ENCODE peak calls at places on chromosomes 1 and 21, in eight cellular contexts. One of them, this sample, is unnamed.
A peak's percentile ranks its signal among the peaks of the same experiment; 100 is the strongest.

GRCh38 chr1:147879911-147880310 is 22.7 kb upstream of the GJA8 start:
- DNase-seq in right lobe of liver: no peak
- DNase-seq in lower lobe of right lung: no peak
- DNase-seq in mucosa of descending colon: no peak
- DNase-seq in CD8-positive, alpha-beta memory T cell: no peak
- DNase-seq in fibroblast of lung: no peak
- DNase-seq in prostate gland: no peak
- DNase-seq in IMR-90: no peak
- DNase-seq in this sample: no peak

GRCh38 chr1:41616563-41616962 is 132.1 kb upstream of the EDN2 start:
- DNase-seq in right lobe of liver: no peak
- DNase-seq in lower lobe of right lung: no peak
- DNase-seq in mucosa of descending colon: no peak
- DNase-seq in CD8-positive, alpha-beta memory T cell: no peak
- DNase-seq in fibroblast of lung: no peak
- DNase-seq in prostate gland: no peak
- DNase-seq in IMR-90: no peak
- DNase-seq in this sample: no peak

GRCh38 chr1:118147542-118147941 is 37.5 kb downstream of the SPAG17 start:
- DNase-seq in right lobe of liver: no peak
- DNase-seq in lower lobe of right lung: no peak
- DNase-seq in mucosa of descending colon: no peak
- DNase-seq in CD8-positive, alpha-beta memory T cell: no peak
- DNase-seq in fibroblast of lung: peak; percentile 90
- DNase-seq in prostate gland: no peak
- DNase-seq in IMR-90: peak; percentile 85
- DNase-seq in this sample: no peak

GRCh38 chr1:210830034-210831028 is 303.6 kb downstream of the KCNH1 start:
- DNase-seq in right lobe of liver: no peak
- DNase-seq in lower lobe of right lung: no peak
- DNase-seq in mucosa of descending colon: no peak
- DNase-seq in CD8-positive, alpha-beta memory T cell: no peak
- DNase-seq in fibroblast of lung: no peak
- DNase-seq in prostate gland: no peak
- DNase-seq in IMR-90: no peak
- DNase-seq in this sample: no peak

GRCh38 chr1:182556279-182556678 is 32.8 kb downstream of the RNASEL start:
- DNase-seq in right lobe of liver: no peak
- DNase-seq in lower lobe of right lung: no peak
- DNase-seq in mucosa of descending colon: no peak
- DNase-seq in CD8-positive, alpha-beta memory T cell: no peak
- DNase-seq in fibroblast of lung: no peak
- DNase-seq in prostate gland: no peak
- DNase-seq in IMR-90: no peak
- DNase-seq in this sample: no peak

GRCh38 chr1:12630946-12631540 is 12.8 kb upstream of the AADACL4 start:
- DNase-seq in right lobe of liver: no peak
- DNase-seq in lower lobe of right lung: no peak
- DNase-seq in mucosa of descending colon: no peak
- DNase-seq in CD8-positive, alpha-beta memory T cell: no peak
- DNase-seq in fibroblast of lung: no peak
- DNase-seq in prostate gland: no peak
- DNase-seq in IMR-90: no peak
- DNase-seq in this sample: no peak

GRCh38 chr1:176691251-176692228 is 228.6 kb downstream of the PAPPA2 start:
- DNase-seq in right lobe of liver: no peak
- DNase-seq in lower lobe of right lung: no peak
- DNase-seq in mucosa of descending colon: no peak
- DNase-seq in CD8-positive, alpha-beta memory T cell: no peak
- DNase-seq in fibroblast of lung: peak; percentile 55
- DNase-seq in prostate gland: peak; percentile 42
- DNase-seq in IMR-90: peak; percentile 43
- DNase-seq in this sample: peak; percentile 65

GRCh38 chr1:182869241-182869666 is 30.1 kb downstream of the DHX9 start:
- DNase-seq in right lobe of liver: no peak
- DNase-seq in lower lobe of right lung: no peak
- DNase-seq in mucosa of descending colon: no peak
- DNase-seq in CD8-positive, alpha-beta memory T cell: no peak
- DNase-seq in fibroblast of lung: no peak
- DNase-seq in prostate gland: no peak
- DNase-seq in IMR-90: no peak
- DNase-seq in this sample: no peak

GRCh38 chr1:40936878-40937484 is 42.5 kb upstream of the CTPS1 start:
- DNase-seq in right lobe of liver: no peak
- DNase-seq in lower lobe of right lung: no peak
- DNase-seq in mucosa of descending colon: no peak
- DNase-seq in CD8-positive, alpha-beta memory T cell: no peak
- DNase-seq in fibroblast of lung: peak; percentile 87
- DNase-seq in prostate gland: no peak
- DNase-seq in IMR-90: peak; percentile 86
- DNase-seq in this sample: no peak

GRCh38 chr1:115314111-115314510 is 23.9 kb downstream of the NGF start:
- DNase-seq in right lobe of liver: no peak
- DNase-seq in lower lobe of right lung: no peak
- DNase-seq in mucosa of descending colon: no peak
- DNase-seq in CD8-positive, alpha-beta memory T cell: no peak
- DNase-seq in fibroblast of lung: no peak
- DNase-seq in prostate gland: no peak
- DNase-seq in IMR-90: no peak
- DNase-seq in this sample: no peak

GRCh38 chr1:227343201-227343600 is 24.9 kb upstream of the CDC42BPA start:
- DNase-seq in right lobe of liver: no peak
- DNase-seq in lower lobe of right lung: no peak
- DNase-seq in mucosa of descending colon: no peak
- DNase-seq in CD8-positive, alpha-beta memory T cell: no peak
- DNase-seq in fibroblast of lung: no peak
- DNase-seq in prostate gland: no peak
- DNase-seq in IMR-90: peak; percentile 11
- DNase-seq in this sample: no peak
- H3K9me3 ChIP-seq in right lobe of liver: no peaks in the 10 kb centered on the region
- H3K9me3 ChIP-seq in lower lobe of right lung: no peaks in the 10 kb centered on the region
- H3K9me3 ChIP-seq in mucosa of descending colon: no peaks in the 10 kb centered on the region
- H3K9me3 ChIP-seq in CD8-positive, alpha-beta memory T cell: no peaks in the 10 kb centered on the region
- H3K9me3 ChIP-seq in fibroblast of lung: no peaks in the 10 kb centered on the region
- H3K9me3 ChIP-seq in prostate gland: no peaks in the 10 kb centered on the region
- H3K9me3 ChIP-seq in IMR-90: no peaks in the 10 kb centered on the region
- H3K9me3 ChIP-seq in this sample: no peaks in the 10 kb centered on the region

GRCh38 chr1:247825362-247825761 is 1.4 kb upstream of the OR14A16 start:
- DNase-seq in right lobe of liver: no peak
- DNase-seq in lower lobe of right lung: no peak
- DNase-seq in mucosa of descending colon: no peak
- DNase-seq in CD8-positive, alpha-beta memory T cell: no peak
- DNase-seq in fibroblast of lung: no peak
- DNase-seq in prostate gland: no peak
- DNase-seq in IMR-90: no peak
- DNase-seq in this sample: no peak
- H3K9me3 ChIP-seq in right lobe of liver: no peaks in the 10 kb centered on the region
- H3K9me3 ChIP-seq in lower lobe of right lung: no peaks in the 10 kb centered on the region
- H3K9me3 ChIP-seq in mucosa of descending colon: no peaks in the 10 kb centered on the region
- H3K9me3 ChIP-seq in CD8-positive, alpha-beta memory T cell: no peaks in the 10 kb centered on the region
- H3K9me3 ChIP-seq in fibroblast of lung: no peaks in the 10 kb centered on the region
- H3K9me3 ChIP-seq in prostate gland: no peaks in the 10 kb centered on the region
- H3K9me3 ChIP-seq in IMR-90: peaks cover 13% of the 10 kb centered on the region
- H3K9me3 ChIP-seq in this sample: no peaks in the 10 kb centered on the region

GRCh38 chr21:10464975-10465374 is 56.4 kb upstream of the TPTE start:
- DNase-seq in right lobe of liver: no peak
- DNase-seq in lower lobe of right lung: no peak
- DNase-seq in mucosa of descending colon: no peak
- DNase-seq in CD8-positive, alpha-beta memory T cell: no peak
- DNase-seq in fibroblast of lung: no peak
- DNase-seq in prostate gland: no peak
- DNase-seq in IMR-90: no peak
- DNase-seq in this sample: no peak

GRCh38 chr21:10466200-10466599 is 55.2 kb upstream of the TPTE start:
- DNase-seq in right lobe of liver: no peak
- DNase-seq in lower lobe of right lung: no peak
- DNase-seq in mucosa of descending colon: no peak
- DNase-seq in CD8-positive, alpha-beta memory T cell: no peak
- DNase-seq in fibroblast of lung: no peak
- DNase-seq in prostate gland: no peak
- DNase-seq in IMR-90: no peak
- DNase-seq in this sample: no peak

DNA sequence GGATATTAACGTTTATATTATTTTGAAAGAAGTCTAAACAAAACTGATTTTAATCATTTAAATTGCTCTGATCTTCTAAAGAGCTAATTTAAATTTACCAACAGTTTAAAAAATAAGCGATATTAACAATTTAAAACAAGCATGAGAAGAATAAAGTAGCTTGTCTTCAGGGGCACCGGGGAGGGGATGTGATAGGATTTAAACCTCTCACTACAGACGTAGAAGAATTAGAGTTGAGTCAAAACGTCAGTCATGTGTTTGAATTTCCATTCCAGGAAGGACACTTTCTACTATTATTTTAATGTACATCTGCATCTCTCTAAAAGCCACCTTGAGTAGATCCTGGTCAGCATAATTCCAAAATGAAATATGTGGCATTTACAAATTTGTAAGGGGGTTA is 58.2 kb upstream of the TPTE start:
- DNase-seq in right lobe of liver: no peak
- DNase-seq in lower lobe of right lung: no peak
- DNase-seq in mucosa of descending colon: no peak
- DNase-seq in CD8-positive, alpha-beta memory T cell: no peak
- DNase-seq in fibroblast of lung: no peak
- DNase-seq in prostate gland: no peak
- DNase-seq in IMR-90: no peak
- DNase-seq in this sample: no peak
- H3K9me3 ChIP-seq in right lobe of liver: no peaks in the 10 kb centered on the region
- H3K9me3 ChIP-seq in lower lobe of right lung: peaks cover 9% of the 10 kb centered on the region
- H3K9me3 ChIP-seq in mucosa of descending colon: peaks cover 88% of the 10 kb centered on the region
- H3K9me3 ChIP-seq in CD8-positive, alpha-beta memory T cell: no peaks in the 10 kb centered on the region
- H3K9me3 ChIP-seq in fibroblast of lung: peaks cover 8% of the 10 kb centered on the region
- H3K9me3 ChIP-seq in prostate gland: no peaks in the 10 kb centered on the region
- H3K9me3 ChIP-seq in IMR-90: peaks cover 23% of the 10 kb centered on the region
- H3K9me3 ChIP-seq in this sample: peaks cover 79% of the 10 kb centered on the region

DNA sequence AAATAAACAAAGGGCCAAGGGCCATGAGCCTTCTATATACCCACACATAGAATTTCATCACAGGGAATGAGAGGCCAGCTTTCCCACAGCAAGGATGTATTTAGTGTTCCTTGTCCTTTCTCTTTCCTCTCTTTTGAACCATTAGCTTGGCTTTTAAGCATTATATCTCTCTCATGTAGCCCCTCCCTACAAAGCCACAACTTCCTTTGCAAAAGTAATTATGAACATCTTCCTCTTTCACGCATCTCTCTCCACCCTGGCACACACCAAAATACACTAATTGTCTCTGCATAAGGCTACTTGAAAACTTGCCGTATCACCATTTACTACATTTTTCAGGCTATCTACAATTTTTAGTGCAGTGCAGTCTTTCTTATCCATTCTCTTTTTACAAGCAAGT is 1.9 kb upstream of the AK5 start:
- DNase-seq in right lobe of liver: no peak
- DNase-seq in lower lobe of right lung: no peak
- DNase-seq in mucosa of descending colon: no peak
- DNase-seq in CD8-positive, alpha-beta memory T cell: no peak
- DNase-seq in fibroblast of lung: no peak
- DNase-seq in prostate gland: no peak
- DNase-seq in IMR-90: no peak
- DNase-seq in this sample: peak; percentile 38
- H3K9me3 ChIP-seq in right lobe of liver: no peaks in the 10 kb centered on the region
- H3K9me3 ChIP-seq in lower lobe of right lung: no peaks in the 10 kb centered on the region
- H3K9me3 ChIP-seq in mucosa of descending colon: no peaks in the 10 kb centered on the region
- H3K9me3 ChIP-seq in CD8-positive, alpha-beta memory T cell: no peaks in the 10 kb centered on the region
- H3K9me3 ChIP-seq in fibroblast of lung: no peaks in the 10 kb centered on the region
- H3K9me3 ChIP-seq in prostate gland: no peaks in the 10 kb centered on the region
- H3K9me3 ChIP-seq in IMR-90: no peaks in the 10 kb centered on the region
- H3K9me3 ChIP-seq in this sample: no peaks in the 10 kb centered on the region